ENCODE peak calls at places on chromosomes 1 and 21, in six cellular contexts. T, A, X, M, C and U are unnamed samples.

GRCh38 chr1:228318823-228319241 is 87.8 kb downstream of the TRIM11 start:
- DNase-seq in T (no peak), A (no peak), X (peak; percentile 22), M (peak; percentile 45), C (no peak), U (no peak)

GRCh38 chr1:177825276-177825903 is 144.5 kb downstream of the SEC16B start:
- DNase-seq in T (no peak), A (no peak), X (no peak), M (no peak), C (no peak), U (no peak)

GRCh38 chr21:27275294-27275927 is 308.5 kb upstream of the ADAMTS5 start:
- DNase-seq in T (no peak), A (no peak), X (no peak), M (no peak), C (no peak), U (peak; percentile 2)

GRCh38 chr1:218809625-218810024 is 364.1 kb upstream of the LYPLAL1 start:
- DNase-seq in T (no peak), A (no peak), X (no peak), M (no peak), C (no peak), U (no peak)

GRCh38 chr1:30527511-30528140 is 195.8 kb downstream of the MATN1 start:
- DNase-seq in T (peak; percentile 70), A (peak; percentile 7), X (peak; percentile 91), M (no peak), C (no peak), U (no peak)

GRCh38 chr1:2847086-2847850 is 45.8 kb upstream of the TTC34 start:
- DNase-seq in T (no peak), A (no peak), X (no peak), M (no peak), C (no peak), U (no peak)

GRCh38 chr1:180210008-180210555 is 20.0 kb upstream of the LHX4 start:
- DNase-seq in T (no peak), A (no peak), X (no peak), M (peak; percentile 13), C (no peak), U (peak; percentile 62)

GRCh38 chr1:224433041-224433670 is 1.4 kb downstream of the WDR26 start:
- DNase-seq in T (no peak), A (peak; percentile 17), X (no peak), M (peak; percentile 49), C (peak; percentile 34), U (no peak)

GRCh38 chr1:207103892-207104373 is at the start of gene C4BPA:
- DNase-seq in T (no peak), A (no peak), X (no peak), M (no peak), C (no peak), U (no peak)

GRCh38 chr1:74513396-74513795 is 985 bp upstream of the LRRC53 start:
- DNase-seq in T (no peak), A (no peak), X (no peak), M (no peak), C (no peak), U (no peak)

GRCh38 chr1:43541721-43542401 is 11.2 kb downstream of the PTPRF start:
- DNase-seq in T (peak; percentile 75), A (peak; percentile 76), X (peak; percentile 84), M (peak; percentile 79), C (no peak), U (peak; percentile 51)

GRCh38 chr1:107523061-107523460 is 382.2 kb downstream of the NTNG1 start:
- DNase-seq in T (no peak), A (no peak), X (no peak), M (no peak), C (no peak), U (no peak)

GRCh38 chr1:56576880-56577858 is 2.2 kb downstream of the PLPP3 start:
- DNase-seq in T (no peak), A (no peak), X (peak; percentile 43), M (no peak), C (no peak), U (peak; percentile 30)

GRCh38 chr1:108703939-108704338 is 8.8 kb upstream of the FNDC7 start:
- DNase-seq in T (no peak), A (no peak), X (no peak), M (no peak), C (peak; percentile 42), U (no peak)

GRCh38 chr1:24725209-24725651 is 20.0 kb upstream of the CLIC4 start:
- DNase-seq in T (no peak), A (no peak), X (peak; percentile 64), M (no peak), C (no peak), U (no peak)

GRCh38 chr1:37817481-37817880 is 9.5 kb upstream of the YRDC start:
- DNase-seq in T (peak; percentile 33), A (no peak), X (peak; percentile 51), M (no peak), C (no peak), U (no peak)

GRCh38 chr21:35648512-35648911 is 411.8 kb downstream of the SETD4 start:
- DNase-seq in T (no peak), A (no peak), X (no peak), M (no peak), C (no peak), U (no peak)

GRCh38 chr1:224503161-224504118 is 68.8 kb upstream of the WDR26 start:
- DNase-seq in T (peak; percentile 94), A (peak; percentile 62), X (peak; percentile 94), M (peak; percentile 92), C (no peak), U (peak; percentile 96)

GRCh38 chr1:201476670-201477344 is 7.8 kb upstream of the PHLDA3 start:
- DNase-seq in T (no peak), A (peak; percentile 62), X (no peak), M (peak; percentile 65), C (no peak), U (peak; percentile 93)

GRCh38 chr1:226510453-226510852 is 38.1 kb upstream of the STUM start:
- DNase-seq in T (no peak), A (no peak), X (no peak), M (no peak), C (no peak), U (no peak)

GRCh38 chr1:116147114-116147510 is 35.9 kb downstream of the MAB21L3 start:
- DNase-seq in T (no peak), A (no peak), X (no peak), M (no peak), C (no peak), U (no peak)

GRCh38 chr1:115191691-115192090 is 102.4 kb upstream of the TSPAN2 start:
- DNase-seq in T (no peak), A (no peak), X (no peak), M (no peak), C (no peak), U (no peak)

GRCh38 chr1:56477164-56478111 is 101.9 kb downstream of the PLPP3 start:
- DNase-seq in T (peak; percentile 80), A (peak; percentile 72), X (peak; percentile 79), M (peak; percentile 79), C (no peak), U (no peak)

GRCh38 chr1:155984341-155984740 is 6.0 kb upstream of the ARHGEF2 start:
- DNase-seq in T (no peak), A (no peak), X (no peak), M (no peak), C (no peak), U (no peak)

GRCh38 chr1:240073097-240073496 is 18.6 kb upstream of the FMN2 start:
- DNase-seq in T (no peak), A (no peak), X (no peak), M (no peak), C (no peak), U (no peak)

GRCh38 chr1:240074422-240074821 is 17.3 kb upstream of the FMN2 start:
- DNase-seq in T (no peak), A (no peak), X (no peak), M (no peak), C (no peak), U (no peak)

GRCh38 chr1:240070188-240070587 is 21.5 kb upstream of the FMN2 start:
- DNase-seq in T (no peak), A (no peak), X (no peak), M (no peak), C (no peak), U (no peak)
- H3K27ac ChIP-seq in T (peak overlapping the region; percentile 28), A (no peak overlapping the region), X (no peak overlapping the region), M (peak overlapping the region; percentile 21), C (no peak overlapping the region), U (no peak overlapping the region)

DNA sequence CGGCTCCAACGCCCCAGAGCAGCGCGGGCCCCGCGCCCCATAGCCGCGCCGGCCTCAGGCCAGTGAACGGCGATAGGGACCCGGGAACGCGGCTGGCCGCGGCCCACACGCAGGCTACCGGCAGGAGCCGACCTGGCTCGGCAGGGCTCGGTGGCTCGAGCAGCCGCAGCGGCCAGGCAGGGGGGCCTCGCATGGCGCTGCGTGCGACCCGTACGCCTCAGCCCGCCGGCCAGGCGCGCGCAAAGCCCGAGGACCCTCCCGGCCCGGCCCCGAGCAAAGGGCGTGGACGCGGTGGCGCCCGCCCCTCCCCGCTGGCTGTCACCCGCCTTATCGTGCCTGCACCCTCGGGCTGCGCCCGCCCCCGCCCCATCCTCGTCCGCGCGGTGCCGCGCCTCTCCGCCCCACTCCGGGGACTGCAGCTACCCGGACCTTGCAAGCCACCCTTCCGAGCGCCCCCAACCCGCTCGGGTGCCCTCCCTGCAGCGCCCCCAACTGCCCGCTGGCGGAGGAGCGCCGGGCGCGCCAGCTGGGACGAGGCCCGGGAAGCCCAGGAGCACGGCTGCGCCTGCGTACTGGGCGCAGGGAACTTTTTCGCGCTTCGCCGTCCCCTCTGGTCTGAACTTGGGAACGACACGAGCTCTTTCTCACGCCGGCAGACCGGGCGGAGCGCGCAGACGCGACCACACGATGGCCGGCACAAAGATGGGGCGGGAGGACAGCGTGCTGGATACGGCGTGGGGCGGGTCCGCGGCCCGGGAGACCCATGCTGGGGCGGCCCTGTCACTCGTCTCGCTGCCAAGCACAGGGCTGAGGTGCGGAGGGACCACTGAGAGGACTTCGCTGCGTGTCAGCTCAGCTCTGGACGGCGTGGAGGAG is at the start of gene ABCB10:
- DNase-seq in T (peak; percentile 96), A (peak; percentile 97), X (peak; percentile 98), M (peak; percentile 97), C (peak; percentile 81), U (peak; percentile 97)
- H3K27ac ChIP-seq in T (peak within 1 kb of the TSS; percentile 98), A (peak within 1 kb of the TSS; percentile 86), X (peak within 1 kb of the TSS; percentile 92), M (peak within 1 kb of the TSS; percentile 88), C (peak within 1 kb of the TSS; percentile 61), U (peak within 1 kb of the TSS; percentile 87)

DNA sequence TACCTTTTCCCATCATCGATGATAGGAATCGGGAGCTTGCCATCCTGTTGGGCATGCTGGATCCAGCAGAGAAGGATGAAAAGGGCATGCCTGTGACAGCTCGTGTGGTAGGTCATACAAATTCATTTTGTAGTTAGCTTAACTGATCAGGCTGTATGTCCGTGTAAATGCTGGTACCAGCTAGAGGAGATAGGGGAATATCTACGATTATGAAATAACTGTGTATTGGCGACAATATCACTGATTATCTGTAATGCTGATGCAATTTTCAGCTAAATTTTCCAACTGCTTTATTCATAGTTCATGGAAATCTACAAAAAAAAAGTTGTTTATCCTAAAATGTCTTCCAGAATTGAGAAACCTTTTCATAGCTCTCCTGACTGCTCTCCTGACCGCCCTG is 8.3 kb downstream of the PRDX6 start:
- DNase-seq in T (no peak), A (no peak), X (no peak), M (no peak), C (no peak), U (no peak)
- H3K27ac ChIP-seq in T (no peak overlapping the region), A (no peak overlapping the region), X (no peak overlapping the region), M (no peak overlapping the region), C (no peak overlapping the region), U (no peak overlapping the region)

DNA sequence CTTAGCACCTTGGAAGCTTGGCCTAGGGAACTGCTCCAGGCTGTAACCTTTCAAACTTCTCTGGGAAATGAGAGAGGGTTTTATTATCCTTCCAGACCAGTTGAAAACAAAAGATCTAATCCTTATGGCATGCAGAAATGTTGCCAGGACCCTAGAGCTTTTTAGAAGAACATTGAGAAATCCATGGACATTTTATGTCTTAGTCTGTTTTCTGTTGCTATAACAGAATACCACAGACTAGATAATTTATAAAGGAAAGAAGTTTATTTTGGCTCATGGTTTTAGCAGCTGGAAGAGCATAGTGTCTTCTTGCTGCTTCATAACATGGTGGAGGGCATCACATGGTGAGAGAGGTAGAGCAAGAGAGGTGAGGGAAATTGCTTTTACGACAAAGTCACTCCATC is 25.8 kb downstream of the OSBPL9 start:
- DNase-seq in T (no peak), A (peak; percentile 49), X (no peak), M (no peak), C (no peak), U (no peak)
- H3K27ac ChIP-seq in T (peak overlapping the region; percentile 78), A (peak overlapping the region; percentile 93), X (peak overlapping the region; percentile 51), M (peak overlapping the region; percentile 47), C (no peak overlapping the region), U (no peak overlapping the region)